ENCODE peak calls at places on chromosomes 11 and 22, in six cellular contexts. Y, N, X, H, Q and K are unnamed samples.

GRCh38 chr11:28730336-28730735 is 622.1 kb downstream of the METTL15 start:
- DNase-seq in Q (no peak), X (no peak), Y (no peak), N (no peak), H (no peak), K (no peak)

GRCh38 chr11:67118059-67118766 is 850 bp upstream of the KDM2A start:
- DNase-seq in Q (no peak), X (no peak), H (peak; percentile 51), N (peak; percentile 26), Y (peak; percentile 48), K (peak; percentile 71)

GRCh38 chr11:114125959-114126358 is 66.4 kb downstream of the ZBTB16 start:
- DNase-seq in N (no peak), H (no peak), Y (no peak), X (no peak), Q (no peak), K (no peak)

GRCh38 chr11:118868659-118869058 is 15.0 kb upstream of the CXCR5 start:
- DNase-seq in N (no peak), Q (no peak), Y (no peak), H (no peak), X (no peak), K (no peak)

GRCh38 chr22:21952586-21953571 is at the start of gene PPM1F:
- DNase-seq in H (peak; percentile 92), Q (peak; percentile 86), N (peak; percentile 89), X (peak; percentile 72), Y (peak; percentile 88), K (peak; percentile 85)

GRCh38 chr22:38935023-38935422 is 22.4 kb upstream of the APOBEC3A start:
- DNase-seq in X (no peak), N (peak; percentile 25), Q (no peak), H (no peak), Y (no peak), K (peak; percentile 99)

GRCh38 chr22:22546490-22546889 is 12.6 kb downstream of the PRAME start:
- DNase-seq in Y (no peak), N (peak; percentile 7), Q (no peak), X (no peak), H (no peak), K (no peak)

GRCh38 chr22:30876221-30876751 is 92.3 kb downstream of the MORC2 start:
- DNase-seq in Q (no peak), Y (no peak), X (no peak), H (no peak), N (no peak), K (no peak)

GRCh38 chr11:100681064-100681502 is 6.0 kb upstream of the ARHGAP42 start:
- DNase-seq in X (peak; percentile 70), Q (no peak), Y (peak; percentile 66), H (no peak), N (peak; percentile 40), K (peak; percentile 88)

GRCh38 chr11:61911701-61912529 is 5.5 kb downstream of the RAB3IL1 start:
- DNase-seq in Y (no peak), N (peak; percentile 29), X (peak; percentile 15), Q (no peak), H (no peak), K (peak; percentile 42)

GRCh38 chr11:25449100-25449499 is 882.8 kb upstream of the ANO3 start:
- DNase-seq in N (no peak), Q (no peak), X (no peak), H (no peak), Y (no peak), K (no peak)

GRCh38 chr22:47275479-47276218 is 513.2 kb downstream of the TBC1D22A start:
- DNase-seq in Q (no peak), Y (no peak), X (no peak), N (no peak), H (no peak), K (no peak)

GRCh38 chr11:76672431-76673163 is 2.0 kb upstream of the LRRC32 start:
- DNase-seq in Y (no peak), H (peak; percentile 27), Q (no peak), N (peak; percentile 48), X (no peak), K (peak; percentile 90)

GRCh38 chr11:35983965-35984364 is 40.1 kb downstream of the LDLRAD3 start:
- DNase-seq in H (no peak), Y (no peak), X (no peak), N (no peak), Q (no peak), K (no peak)

GRCh38 chr11:18265949-18266348 is at the start of gene SAA1:
- DNase-seq in Q (no peak), Y (no peak), X (no peak), H (no peak), N (no peak), K (no peak)

GRCh38 chr11:101336858-101337257 is 207.2 kb upstream of the PGR start:
- DNase-seq in H (no peak), Y (no peak), Q (no peak), N (no peak), X (no peak), K (no peak)

GRCh38 chr11:72433455-72434061 is 773 bp downstream of the CLPB start:
- DNase-seq in N (peak; percentile 21), Q (no peak), H (no peak), X (no peak), Y (no peak), K (no peak)

GRCh38 chr11:97570636-97571035 is 1180.8 kb downstream of the JRKL start:
- DNase-seq in Y (no peak), H (no peak), N (no peak), X (no peak), Q (no peak), K (no peak)

GRCh38 chr22:36528336-36528735 is 630 bp downstream of the EIF3D start:
- DNase-seq in N (peak; percentile 41), X (no peak), Q (no peak), H (no peak), Y (no peak), K (no peak)

GRCh38 chr11:70547821-70548670 is 149.7 kb downstream of the CTTN start:
- DNase-seq in Q (no peak), N (peak; percentile 49), Y (no peak), H (no peak), X (no peak), K (no peak)

GRCh38 chr22:47616396-47617020 is 854.1 kb downstream of the TBC1D22A start:
- DNase-seq in Q (no peak), Y (no peak), N (no peak), X (no peak), H (no peak), K (peak; percentile 43)

GRCh38 chr22:42803454-42803853 is 53.6 kb downstream of the ARFGAP3 start:
- DNase-seq in Y (peak; percentile 51), N (peak; percentile 42), X (no peak), H (no peak), Q (no peak), K (no peak)

GRCh38 chr11:102177974-102178631 is 67.9 kb downstream of the YAP1 start:
- DNase-seq in H (no peak), Y (no peak), X (no peak), Q (no peak), N (peak; percentile 21), K (no peak)

GRCh38 chr11:6889835-6890234 is 2.5 kb downstream of the OR2D2 start:
- DNase-seq in Y (no peak), H (no peak), Q (no peak), X (no peak), N (no peak), K (no peak)

GRCh38 chr22:46012881-46013281 is 35.9 kb upstream of the WNT7B start:
- DNase-seq in H (no peak), Y (peak; percentile 30), Q (no peak), N (no peak), X (no peak), K (peak; percentile 53)

GRCh38 chr11:77055056-77055680 is 11.6 kb upstream of the CAPN5 start:
- DNase-seq in N (no peak), Q (no peak), H (no peak), X (no peak), Y (no peak), K (no peak)

GRCh38 chr22:40533712-40534378 is 102.7 kb downstream of the MRTFA start:
- DNase-seq in H (peak; percentile 45), Q (no peak), N (no peak), Y (no peak), X (no peak), K (peak; percentile 47)

GRCh38 chr11:120964857-120965256 is 59.0 kb upstream of the TBCEL start:
- DNase-seq in Y (no peak), N (no peak), H (no peak), X (no peak), Q (no peak), K (no peak)
- H3K27me3 ChIP-seq in Y (peaks cover 8% of the 10 kb centered on the region), N (no peaks in the 10 kb centered on the region), H (no peaks in the 10 kb centered on the region), X (no peaks in the 10 kb centered on the region), Q (no peaks in the 10 kb centered on the region), K (no peaks in the 10 kb centered on the region)

GRCh38 chr22:32853662-32854061 is 52.2 kb downstream of the TIMP3 start:
- DNase-seq in N (no peak), X (no peak), Y (no peak), Q (no peak), H (no peak), K (no peak)
- H3K4me1 ChIP-seq in N (peaks cover 26% of the 10 kb centered on the region), X (peaks cover 73% of the 10 kb centered on the region), Y (peaks cover 14% of the 10 kb centered on the region), Q (no peaks in the 10 kb centered on the region), H (no peaks in the 10 kb centered on the region), K (no peaks in the 10 kb centered on the region)

DNA sequence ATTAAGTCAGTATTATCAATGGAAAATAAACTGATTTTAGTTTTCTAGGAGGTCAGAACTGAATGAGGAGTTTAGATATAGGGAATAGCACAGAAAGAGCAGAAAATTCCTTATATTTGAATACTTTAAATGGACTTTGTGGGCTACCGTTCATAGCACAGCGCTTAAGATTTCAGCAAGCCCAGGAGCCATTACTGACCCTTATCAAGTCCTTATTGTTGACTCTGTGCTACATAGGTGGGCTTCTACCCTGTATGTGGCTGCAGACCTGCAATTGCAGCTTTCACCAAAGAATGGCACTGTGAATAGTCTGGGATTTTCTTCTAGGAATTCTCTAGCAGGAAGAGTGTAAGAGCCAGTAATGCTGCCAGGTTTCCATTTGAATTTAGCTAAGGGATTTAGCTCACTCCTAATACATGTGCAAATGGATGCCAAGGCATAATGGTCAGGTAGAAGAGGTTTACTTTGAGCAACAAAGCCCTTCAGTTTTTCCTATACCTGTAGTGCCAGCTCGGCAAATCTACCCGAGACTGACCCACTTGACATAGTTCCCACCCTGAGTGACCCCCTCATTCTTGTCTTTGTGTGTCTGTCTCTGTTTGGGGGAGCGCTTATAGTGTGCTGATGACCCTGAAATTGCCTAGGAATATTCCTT is 42.5 kb upstream of the DLAT start:
- DNase-seq in X (no peak), H (no peak), Q (no peak), Y (no peak), N (no peak), K (no peak)
- H3K4me3 ChIP-seq in X (peak overlapping the region; percentile 1), H (no peak overlapping the region), Q (no peak overlapping the region), Y (no peak overlapping the region), N (no peak overlapping the region), K (peak overlapping the region; percentile 51)

GRCh38 chr11:31643831-31644230 is 134.3 kb downstream of the ELP4 start:
- DNase-seq in Y (no peak), H (no peak), N (peak; percentile 13), X (no peak), Q (no peak), K (no peak)

GRCh38 chr11:31649129-31649528 is 139.6 kb downstream of the ELP4 start:
- DNase-seq in X (no peak), N (no peak), H (no peak), Q (no peak), Y (no peak), K (no peak)

GRCh38 chr11:31645747-31646146 is 136.2 kb downstream of the ELP4 start:
- DNase-seq in H (no peak), X (no peak), Y (no peak), N (peak; percentile 24), Q (no peak), K (no peak)

GRCh38 chr11:31649567-31649966 is 140.0 kb downstream of the ELP4 start:
- DNase-seq in X (no peak), N (no peak), H (no peak), Y (no peak), Q (no peak), K (no peak)

GRCh38 chr11:31646206-31646605 is 136.6 kb downstream of the ELP4 start:
- DNase-seq in Q (no peak), N (no peak), H (no peak), X (no peak), Y (no peak), K (no peak)
- H3K27me3 ChIP-seq in Q (no peaks in the 10 kb centered on the region), N (no peaks in the 10 kb centered on the region), H (no peaks in the 10 kb centered on the region), X (no peaks in the 10 kb centered on the region), Y (no peaks in the 10 kb centered on the region), K (no peaks in the 10 kb centered on the region)